ENCODE peak calls at places on chromosomes 12 and 14, in six cellular contexts. One of them, this sample, is unnamed.

GRCh38 chr12:132673288-132674179 is 13.6 kb downstream of the POLE start:
- DNase-seq in HepG2: no peak
- DNase-seq in A549: no peak
- DNase-seq in endothelial cell of umbilical vein: no peak
- DNase-seq in K562: no peak
- DNase-seq in GM12878: no peak
- DNase-seq in this sample: no peak

GRCh38 chr12:127162902-127163301 is 1104.1 kb upstream of the TMEM132C start:
- DNase-seq in HepG2: no peak
- DNase-seq in A549: peak
- DNase-seq in endothelial cell of umbilical vein: no peak
- DNase-seq in K562: peak
- DNase-seq in GM12878: peak
- DNase-seq in this sample: peak

GRCh38 chr14:95891742-95892141 is 15.1 kb downstream of the TUNAR start:
- DNase-seq in HepG2: no peak
- DNase-seq in A549: peak
- DNase-seq in endothelial cell of umbilical vein: no peak
- DNase-seq in K562: no peak
- DNase-seq in GM12878: no peak
- DNase-seq in this sample: no peak

GRCh38 chr12:56720696-56721615 is 4.1 kb downstream of the NACA start:
- DNase-seq in HepG2: no peak
- DNase-seq in A549: no peak
- DNase-seq in endothelial cell of umbilical vein: no peak
- DNase-seq in K562: peak
- DNase-seq in GM12878: no peak
- DNase-seq in this sample: peak

GRCh38 chr12:45216983-45217485 is 1.1 kb downstream of the ANO6 start:
- DNase-seq in HepG2: no peak
- DNase-seq in A549: no peak
- DNase-seq in endothelial cell of umbilical vein: no peak
- DNase-seq in K562: no peak
- DNase-seq in GM12878: no peak
- DNase-seq in this sample: peak

GRCh38 chr12:510071-510825 is 50.5 kb downstream of the B4GALNT3 start:
- DNase-seq in HepG2: no peak
- DNase-seq in A549: peak
- DNase-seq in endothelial cell of umbilical vein: peak
- DNase-seq in K562: no peak
- DNase-seq in GM12878: no peak
- DNase-seq in this sample: peak

GRCh38 chr12:10293570-10294227 is 14.0 kb upstream of the KLRD1 start:
- DNase-seq in HepG2: no peak
- DNase-seq in A549: no peak
- DNase-seq in endothelial cell of umbilical vein: no peak
- DNase-seq in K562: no peak
- DNase-seq in GM12878: no peak
- DNase-seq in this sample: no peak

GRCh38 chr12:6925239-6925542 is 2.6 kb upstream of the ATN1 start:
- DNase-seq in HepG2: no peak
- DNase-seq in A549: no peak
- DNase-seq in endothelial cell of umbilical vein: no peak
- DNase-seq in K562: no peak
- DNase-seq in GM12878: no peak
- DNase-seq in this sample: no peak

GRCh38 chr12:76719642-76720041 is 44.3 kb upstream of the ZDHHC17 start:
- DNase-seq in HepG2: no peak
- DNase-seq in A549: no peak
- DNase-seq in endothelial cell of umbilical vein: no peak
- DNase-seq in K562: no peak
- DNase-seq in GM12878: no peak
- DNase-seq in this sample: no peak

GRCh38 chr12:15074351-15074750 is 101.5 kb downstream of the PDE6H start:
- DNase-seq in HepG2: no peak
- DNase-seq in A549: no peak
- DNase-seq in endothelial cell of umbilical vein: no peak
- DNase-seq in K562: no peak
- DNase-seq in GM12878: no peak
- DNase-seq in this sample: no peak

GRCh38 chr14:26199599-26200370 is 398.0 kb downstream of the NOVA1 start:
- DNase-seq in HepG2: no peak
- DNase-seq in A549: no peak
- DNase-seq in endothelial cell of umbilical vein: no peak
- DNase-seq in K562: no peak
- DNase-seq in GM12878: no peak
- DNase-seq in this sample: peak

GRCh38 chr12:10190558-10191388 is 11.9 kb downstream of the TMEM52B start:
- DNase-seq in HepG2: peak
- DNase-seq in A549: peak
- DNase-seq in endothelial cell of umbilical vein: peak
- DNase-seq in K562: peak
- DNase-seq in GM12878: no peak
- DNase-seq in this sample: peak

GRCh38 chr14:64970776-64971451 is 1.2 kb downstream of the RAB15 start:
- DNase-seq in HepG2: no peak
- DNase-seq in A549: peak
- DNase-seq in endothelial cell of umbilical vein: peak
- DNase-seq in K562: no peak
- DNase-seq in GM12878: no peak
- DNase-seq in this sample: no peak

GRCh38 chr14:23708343-23708742 is 72.2 kb downstream of the DHRS2 start:
- DNase-seq in HepG2: no peak
- DNase-seq in A549: no peak
- DNase-seq in endothelial cell of umbilical vein: no peak
- DNase-seq in K562: no peak
- DNase-seq in GM12878: no peak
- DNase-seq in this sample: no peak

GRCh38 chr14:79584679-79585078 is 626.6 kb downstream of the DIO2 start:
- DNase-seq in HepG2: no peak
- DNase-seq in A549: peak
- DNase-seq in endothelial cell of umbilical vein: peak
- DNase-seq in K562: no peak
- DNase-seq in GM12878: no peak
- DNase-seq in this sample: no peak

GRCh38 chr14:100609331-100609870 is 22.2 kb upstream of the BEGAIN start:
- DNase-seq in HepG2: no peak
- DNase-seq in A549: no peak
- DNase-seq in endothelial cell of umbilical vein: no peak
- DNase-seq in K562: no peak
- DNase-seq in GM12878: no peak
- DNase-seq in this sample: no peak

GRCh38 chr12:85836716-85837100 is 499 bp upstream of the RASSF9 start:
- DNase-seq in HepG2: no peak
- DNase-seq in A549: no peak
- DNase-seq in endothelial cell of umbilical vein: no peak
- DNase-seq in K562: no peak
- DNase-seq in GM12878: no peak
- DNase-seq in this sample: no peak

GRCh38 chr12:12724421-12725085 is 7.4 kb downstream of the CDKN1B start:
- DNase-seq in HepG2: no peak
- DNase-seq in A549: no peak
- DNase-seq in endothelial cell of umbilical vein: no peak
- DNase-seq in K562: peak
- DNase-seq in GM12878: no peak
- DNase-seq in this sample: no peak

GRCh38 chr12:4448943-4449861 is 3.6 kb upstream of the FGF6 start:
- DNase-seq in HepG2: peak
- DNase-seq in A549: no peak
- DNase-seq in endothelial cell of umbilical vein: no peak
- DNase-seq in K562: no peak
- DNase-seq in GM12878: no peak
- DNase-seq in this sample: peak

GRCh38 chr12:6182279-6182898 is 17.8 kb upstream of the CD9 start:
- DNase-seq in HepG2: peak
- DNase-seq in A549: no peak
- DNase-seq in endothelial cell of umbilical vein: peak
- DNase-seq in K562: no peak
- DNase-seq in GM12878: no peak
- DNase-seq in this sample: no peak

GRCh38 chr12:28202374-28203130 is 12.3 kb downstream of the CCDC91 start:
- DNase-seq in HepG2: peak
- DNase-seq in A549: peak
- DNase-seq in endothelial cell of umbilical vein: no peak
- DNase-seq in K562: no peak
- DNase-seq in GM12878: no peak
- DNase-seq in this sample: no peak

GRCh38 chr12:40827923-40828592 is 135.8 kb downstream of the CNTN1 start:
- DNase-seq in HepG2: no peak
- DNase-seq in A549: peak
- DNase-seq in endothelial cell of umbilical vein: no peak
- DNase-seq in K562: no peak
- DNase-seq in GM12878: no peak
- DNase-seq in this sample: no peak

GRCh38 chr12:1189163-1189562 is 198.1 kb downstream of the ERC1 start:
- DNase-seq in HepG2: no peak
- DNase-seq in A549: peak
- DNase-seq in endothelial cell of umbilical vein: no peak
- DNase-seq in K562: no peak
- DNase-seq in GM12878: no peak
- DNase-seq in this sample: no peak

GRCh38 chr12:51773145-51773869 is 75.2 kb downstream of the FIGNL2 start:
- DNase-seq in HepG2: no peak
- DNase-seq in A549: peak
- DNase-seq in endothelial cell of umbilical vein: peak
- DNase-seq in K562: no peak
- DNase-seq in GM12878: no peak
- DNase-seq in this sample: peak

GRCh38 chr12:31471823-31472222 is 119.1 kb downstream of the DENND5B start:
- DNase-seq in HepG2: no peak
- DNase-seq in A549: no peak
- DNase-seq in endothelial cell of umbilical vein: no peak
- DNase-seq in K562: no peak
- DNase-seq in GM12878: no peak
- DNase-seq in this sample: no peak

GRCh38 chr12:69896653-69897381 is 71.8 kb downstream of the MYRFL start:
- DNase-seq in HepG2: no peak
- DNase-seq in A549: no peak
- DNase-seq in endothelial cell of umbilical vein: no peak
- DNase-seq in K562: no peak
- DNase-seq in GM12878: no peak
- DNase-seq in this sample: no peak

GRCh38 chr12:47729233-47729632 is 3.9 kb upstream of the ENDOU start:
- DNase-seq in HepG2: no peak
- DNase-seq in A549: no peak
- DNase-seq in endothelial cell of umbilical vein: no peak
- DNase-seq in K562: no peak
- DNase-seq in GM12878: no peak
- DNase-seq in this sample: no peak

GRCh38 chr14:105060751-105061427 is 4.3 kb downstream of the GPR132 start:
- DNase-seq in HepG2: no peak
- DNase-seq in A549: no peak
- DNase-seq in endothelial cell of umbilical vein: no peak
- DNase-seq in K562: no peak
- DNase-seq in GM12878: no peak
- DNase-seq in this sample: peak

GRCh38 chr12:123933214-123933613 is 39.4 kb downstream of the CCDC92 start:
- DNase-seq in HepG2: no peak
- DNase-seq in A549: no peak
- DNase-seq in endothelial cell of umbilical vein: no peak
- DNase-seq in K562: no peak
- DNase-seq in GM12878: no peak
- DNase-seq in this sample: no peak

GRCh38 chr12:111450676-111451075 is 45.0 kb downstream of the SH2B3 start:
- DNase-seq in HepG2: no peak
- DNase-seq in A549: no peak
- DNase-seq in endothelial cell of umbilical vein: no peak
- DNase-seq in K562: no peak
- DNase-seq in GM12878: no peak
- DNase-seq in this sample: peak

GRCh38 chr12:111447571-111448265 is 42.0 kb downstream of the SH2B3 start:
- DNase-seq in HepG2: no peak
- DNase-seq in A549: no peak
- DNase-seq in endothelial cell of umbilical vein: no peak
- DNase-seq in K562: no peak
- DNase-seq in GM12878: no peak
- DNase-seq in this sample: peak

GRCh38 chr12:111451232-111451631 is 45.5 kb downstream of the SH2B3 start:
- DNase-seq in HepG2: no peak
- DNase-seq in A549: no peak
- DNase-seq in endothelial cell of umbilical vein: no peak
- DNase-seq in K562: no peak
- DNase-seq in GM12878: no peak
- DNase-seq in this sample: peak

GRCh38 chr12:111448266-111448830 is 42.6 kb downstream of the SH2B3 start:
- DNase-seq in HepG2: no peak
- DNase-seq in A549: no peak
- DNase-seq in endothelial cell of umbilical vein: no peak
- DNase-seq in K562: no peak
- DNase-seq in GM12878: no peak
- DNase-seq in this sample: peak

GRCh38 chr12:111448831-111449790 is 43.4 kb downstream of the SH2B3 start:
- DNase-seq in HepG2: no peak
- DNase-seq in A549: no peak
- DNase-seq in endothelial cell of umbilical vein: peak
- DNase-seq in K562: no peak
- DNase-seq in GM12878: no peak
- DNase-seq in this sample: peak
- TF ChIP-seq MYC in HepG2: no peak
- TF ChIP-seq MYC in A549: no peak
- TF ChIP-seq MYC in endothelial cell of umbilical vein: no peak
- TF ChIP-seq MYC in K562: no peak
- TF ChIP-seq MYC in GM12878: no peak
- TF ChIP-seq MYC in this sample: no peak

GRCh38 chr12:53190108-53190729 is 9.5 kb upstream of the CSAD start:
- DNase-seq in HepG2: peak
- DNase-seq in A549: peak
- DNase-seq in endothelial cell of umbilical vein: peak
- DNase-seq in K562: peak
- DNase-seq in GM12878: no peak
- DNase-seq in this sample: peak
- TF ChIP-seq POLR2A in HepG2: no peak
- TF ChIP-seq POLR2A in A549: no peak
- TF ChIP-seq POLR2A in endothelial cell of umbilical vein: no peak
- TF ChIP-seq POLR2A in K562: peak
- TF ChIP-seq POLR2A in GM12878: peak
- TF ChIP-seq POLR2A in this sample: no peak

DNA sequence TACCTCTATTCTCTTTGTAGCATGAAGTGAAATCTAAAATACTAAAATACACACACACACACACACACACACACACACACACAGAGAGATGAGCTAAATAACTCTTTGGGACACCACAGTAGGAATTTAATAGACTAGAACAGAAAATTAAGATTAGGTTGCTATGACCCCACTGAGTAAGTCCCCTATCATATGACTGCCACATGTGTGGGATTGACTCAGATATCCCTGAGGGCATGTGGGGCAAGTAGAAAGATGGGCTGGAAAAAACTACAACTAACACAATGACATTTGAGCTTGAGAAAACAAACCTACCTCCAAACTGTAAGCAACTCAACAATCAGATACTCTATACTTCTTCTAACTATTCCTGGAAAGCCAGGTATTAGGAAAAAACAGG is 27.0 kb downstream of the SLC25A21 start:
- DNase-seq in HepG2: no peak
- DNase-seq in A549: no peak
- DNase-seq in endothelial cell of umbilical vein: no peak
- DNase-seq in K562: no peak
- DNase-seq in GM12878: no peak
- DNase-seq in this sample: no peak
- TF ChIP-seq MYC in HepG2: no peak
- TF ChIP-seq MYC in A549: no peak
- TF ChIP-seq MYC in endothelial cell of umbilical vein: no peak
- TF ChIP-seq MYC in K562: no peak
- TF ChIP-seq MYC in GM12878: no peak
- TF ChIP-seq MYC in this sample: no peak

GRCh38 chr12:21756699-21757098 is 17.8 kb downstream of the KCNJ8 start:
- DNase-seq in HepG2: no peak
- DNase-seq in A549: no peak
- DNase-seq in endothelial cell of umbilical vein: no peak
- DNase-seq in K562: no peak
- DNase-seq in GM12878: no peak
- DNase-seq in this sample: no peak
- TF ChIP-seq POLR2A in HepG2: no peak
- TF ChIP-seq POLR2A in A549: no peak
- TF ChIP-seq POLR2A in endothelial cell of umbilical vein: no peak
- TF ChIP-seq POLR2A in K562: no peak
- TF ChIP-seq POLR2A in GM12878: no peak
- TF ChIP-seq POLR2A in this sample: no peak